ENCODE peak calls at places on chromosome 22, in six cellular contexts. U is HepG2; Z is activated T-cell treated with anti-CD3 and anti-CD28 coated beads, Interleukin-2, amount 50 U/mL, for 1 hour; D is LHCN-M2; M is HuH-7.5; V is ELR. K is an unnamed sample.

GRCh38 chr22:33028191-33028700 is 29.9 kb downstream of the SYN3 start:
- DNase-seq in D (no peak), Z (no peak), M (no peak), U (no peak), V (no peak), K (no peak)

GRCh38 chr22:44680481-44680894 is 21.5 kb upstream of the PRR5 start:
- DNase-seq in U (no peak), M (no peak), D (no peak), Z (no peak), V (no peak), K (no peak)

GRCh38 chr22:26442086-26442756 is 13.2 kb downstream of the ASPHD2 start:
- DNase-seq in D (no peak), V (peak; percentile 62), Z (no peak), U (no peak), M (no peak), K (no peak)

GRCh38 chr22:30649430-30650007 is 13.9 kb downstream of the SLC35E4 start:
- DNase-seq in M (no peak), Z (peak; percentile 63), U (no peak), D (peak; percentile 85), V (peak; percentile 95), K (no peak)

GRCh38 chr22:23401111-23401909 is 178.8 kb downstream of the IGLL1 start:
- DNase-seq in Z (no peak), M (no peak), D (peak; percentile 13), V (peak; percentile 90), U (no peak), K (no peak)

GRCh38 chr22:50683994-50684371 is 11.4 kb downstream of the SHANK3 start:
- DNase-seq in Z (no peak), M (no peak), D (peak; percentile 20), V (no peak), U (no peak), K (no peak)

GRCh38 chr22:37842015-37842793 is 1.9 kb downstream of the ANKRD54 start:
- DNase-seq in U (peak; percentile 87), D (no peak), Z (no peak), M (no peak), V (no peak), K (no peak)

GRCh38 chr22:24141586-24141985 is 39.7 kb upstream of the SUSD2 start:
- DNase-seq in D (peak; percentile 73), V (peak; percentile 68), U (no peak), M (no peak), Z (peak; percentile 32), K (no peak)

GRCh38 chr22:27905638-27906037 is 13.4 kb downstream of the PITPNB start:
- DNase-seq in Z (no peak), U (no peak), M (no peak), V (no peak), D (no peak), K (no peak)

GRCh38 chr22:49019737-49020136 is 807.9 kb downstream of the BRD1 start:
- DNase-seq in V (no peak), U (no peak), Z (no peak), M (no peak), D (no peak), K (no peak)

GRCh38 chr22:38925571-38926041 is 31.8 kb upstream of the APOBEC3A start:
- DNase-seq in D (no peak), Z (no peak), M (no peak), U (no peak), V (peak; percentile 16), K (no peak)

GRCh38 chr22:19962909-19963806 is 21.5 kb upstream of the TXNRD2 start:
- DNase-seq in D (peak; percentile 59), Z (no peak), V (peak; percentile 94), M (no peak), U (peak; percentile 93), K (no peak)

GRCh38 chr22:40747361-40747760 is 68.1 kb downstream of the MCHR1 start:
- DNase-seq in Z (no peak), M (no peak), U (no peak), D (no peak), V (no peak), K (no peak)

GRCh38 chr22:44454113-44454769 is 43.8 kb downstream of the RTL6 start:
- DNase-seq in Z (no peak), M (no peak), V (no peak), D (no peak), U (no peak), K (no peak)

GRCh38 chr22:41917906-41918791 is 3.3 kb upstream of the SHISA8 start:
- DNase-seq in U (no peak), M (no peak), Z (no peak), V (peak; percentile 73), D (peak; percentile 49), K (peak; percentile 7)

GRCh38 chr22:23268877-23269276 is 88.6 kb downstream of the BCR start:
- DNase-seq in U (no peak), D (no peak), V (no peak), M (no peak), Z (no peak), K (no peak)

GRCh38 chr22:27331526-27332281 is 469.9 kb downstream of the MN1 start:
- DNase-seq in U (peak; percentile 6), Z (no peak), V (peak; percentile 15), M (no peak), D (peak; percentile 15), K (no peak)

GRCh38 chr22:32539631-32540449 is 65.2 kb downstream of the FBXO7 start:
- DNase-seq in V (no peak), Z (no peak), M (no peak), D (peak; percentile 66), U (no peak), K (no peak)

GRCh38 chr22:21636629-21637218 is 4.2 kb downstream of the CCDC116 start:
- DNase-seq in U (no peak), D (no peak), M (no peak), V (no peak), Z (no peak), K (no peak)

GRCh38 chr22:39456262-39457046 is at the start of gene MGAT3:
- DNase-seq in M (no peak), U (no peak), D (no peak), Z (no peak), V (no peak), K (no peak)

GRCh38 chr22:48369789-48370507 is 1457.7 kb downstream of the BRD1 start:
- DNase-seq in Z (no peak), M (peak; percentile 45), U (peak; percentile 85), D (no peak), V (no peak), K (no peak)

GRCh38 chr22:45007247-45007945 is 2.4 kb downstream of the PHF21B start:
- DNase-seq in D (peak; percentile 14), V (no peak), M (peak; percentile 71), U (no peak), Z (no peak), K (no peak)

GRCh38 chr22:35021166-35021565 is 44.8 kb upstream of the ISX start:
- DNase-seq in M (no peak), Z (no peak), U (no peak), V (no peak), D (no peak), K (no peak)

GRCh38 chr22:20324139-20324516 is 4.3 kb upstream of the DGCR6L start:
- DNase-seq in D (no peak), V (peak; percentile 64), Z (peak; percentile 36), M (no peak), U (peak; percentile 0), K (no peak)

GRCh38 chr22:32423664-32424063 is 11.6 kb upstream of the RTCB start:
- DNase-seq in Z (no peak), U (no peak), D (no peak), M (no peak), V (peak; percentile 4), K (no peak)

GRCh38 chr22:43921361-43921760 is 2.2 kb upstream of the PNPLA3 start:
- DNase-seq in M (no peak), V (peak; percentile 91), Z (no peak), D (peak; percentile 95), U (peak; percentile 44), K (no peak)

GRCh38 chr22:43666511-43666910 is 145.6 kb downstream of the EFCAB6 start:
- DNase-seq in V (no peak), D (no peak), Z (no peak), M (no peak), U (no peak), K (no peak)

GRCh38 chr22:48535868-48536690 is 1291.6 kb downstream of the BRD1 start:
- DNase-seq in D (no peak), Z (no peak), V (no peak), M (no peak), U (no peak), K (no peak)

GRCh38 chr22:38504731-38505594 is 1.1 kb downstream of the DDX17 start:
- DNase-seq in D (peak; percentile 58), V (peak; percentile 74), Z (peak; percentile 61), U (peak; percentile 53), M (no peak), K (peak; percentile 40)

GRCh38 chr22:24156915-24157782 is 24.1 kb upstream of the SUSD2 start:
- DNase-seq in V (peak; percentile 92), U (peak; percentile 89), Z (peak; percentile 88), M (peak; percentile 96), D (peak; percentile 74), K (peak; percentile 88)